ENCODE peak calls at places on chromosomes 4 and X, in six cellular contexts. I is NCI-H1092, H is cardiac muscle cell, B is caudate nucleus, J is SK-N-DZ, S is cardiac fibroblast. Q is an unnamed sample.

GRCh38 chrX:40866878-40867277 is 131.5 kb upstream of the MED14 start:
- DNase-seq in I (no peak), H (peak; percentile 29), B (no peak), J (no peak), S (no peak), Q (no peak)

GRCh38 chrX:50905334-50905733 is 5.2 kb upstream of the BMP15 start:
- DNase-seq in I (no peak), H (peak; percentile 2), B (no peak), J (no peak), S (peak; percentile 0), Q (no peak)

GRCh38 chr4:182644326-182645050 is 272.7 kb downstream of the DCTD start:
- DNase-seq in I (no peak), H (no peak), B (no peak), J (no peak), S (peak; percentile 22), Q (peak; percentile 87)

GRCh38 chr4:86117781-86118302 is 242.0 kb downstream of the MAPK10 start:
- DNase-seq in I (no peak), H (peak; percentile 95), B (no peak), J (no peak), S (peak; percentile 87), Q (peak; percentile 100)

GRCh38 chr4:80125252-80126177 is 52.5 kb upstream of the ANTXR2 start:
- DNase-seq in I (no peak), H (peak; percentile 52), B (no peak), J (peak; percentile 11), S (peak; percentile 66), Q (peak; percentile 32)

GRCh38 chr4:140721088-140721421 is 35.1 kb downstream of the TBC1D9 start:
- DNase-seq in I (no peak), H (no peak), B (no peak), J (no peak), S (no peak), Q (no peak)

GRCh38 chr4:97720869-97721432 is 422.3 kb downstream of the STPG2 start:
- DNase-seq in I (no peak), H (peak; percentile 69), B (no peak), J (peak; percentile 88), S (peak; percentile 59), Q (no peak)

GRCh38 chrX:110120025-110120424 is 117.1 kb downstream of the TMEM164 start:
- DNase-seq in I (no peak), H (peak; percentile 21), B (no peak), J (no peak), S (no peak), Q (no peak)

GRCh38 chrX:40976971-40977370 is 108.3 kb upstream of the USP9X start:
- DNase-seq in I (no peak), H (no peak), B (no peak), J (no peak), S (no peak), Q (no peak)

GRCh38 chrX:13253223-13253622 is 66.6 kb downstream of the ATXN3L start:
- DNase-seq in I (no peak), H (no peak), B (no peak), J (no peak), S (no peak), Q (no peak)

GRCh38 chr4:179097741-179098140 is 1655.5 kb upstream of the AGA start:
- DNase-seq in I (no peak), H (peak; percentile 1), B (no peak), J (no peak), S (no peak), Q (peak; percentile 64)

Q was measured in fibroblast of lung.